ENCODE peak calls at places on chromosomes 13 and 19, in four cellular contexts. H, Y, X and S are unnamed samples.

GRCh38 chr19:4077800-4078683 is 11.3 kb upstream of the ZBTB7A start:
- DNase-seq in H (peak), Y (no peak), X (peak), S (peak)

GRCh38 chr19:13097331-13098258 is 5.1 kb downstream of the LYL1 start:
- DNase-seq in H (no peak), Y (no peak), X (no peak), S (no peak)

GRCh38 chr13:65093352-65093751 is 2136.8 kb downstream of the PCDH9 start:
- DNase-seq in H (no peak), Y (no peak), X (no peak), S (no peak)

GRCh38 chr13:46341112-46341711 is 45.8 kb downstream of the RUBCNL start:
- DNase-seq in H (peak), Y (peak), X (no peak), S (peak)

GRCh38 chr19:49151339-49152217 is 3.6 kb downstream of the HRC start:
- DNase-seq in H (peak), Y (no peak), X (peak), S (no peak)

GRCh38 chr13:103078145-103078544 is 11.9 kb upstream of the SLC10A2 start:
- DNase-seq in H (no peak), Y (no peak), X (no peak), S (no peak)

GRCh38 chr19:11091343-11092153 is 2.3 kb downstream of the LDLR start:
- DNase-seq in H (peak), Y (peak), X (no peak), S (no peak)

GRCh38 chr19:16470911-16471811 is 609 bp downstream of the EPS15L1 start:
- DNase-seq in H (peak), Y (peak), X (no peak), S (peak)

GRCh38 chr13:58994778-58995177 is 1169.0 kb downstream of the DIAPH3 start:
- DNase-seq in H (peak), Y (no peak), X (no peak), S (no peak)

GRCh38 chr19:41785653-41786052 is 10.7 kb upstream of the CEACAM3 start:
- DNase-seq in H (peak), Y (peak), X (peak), S (peak)

GRCh38 chr13:20525144-20525600 is 485 bp downstream of the CRYL1 start:
- DNase-seq in H (peak), Y (no peak), X (peak), S (peak)

GRCh38 chr13:20521388-20521787 is 4.3 kb downstream of the CRYL1 start:
- DNase-seq in H (no peak), Y (no peak), X (no peak), S (no peak)

GRCh38 chr13:20528451-20528850 is 2.8 kb upstream of the CRYL1 start:
- DNase-seq in H (no peak), Y (no peak), X (no peak), S (no peak)

GRCh38 chr13:20526664-20527063 is 1.0 kb upstream of the CRYL1 start:
- DNase-seq in H (peak), Y (peak), X (no peak), S (no peak)

DNA sequence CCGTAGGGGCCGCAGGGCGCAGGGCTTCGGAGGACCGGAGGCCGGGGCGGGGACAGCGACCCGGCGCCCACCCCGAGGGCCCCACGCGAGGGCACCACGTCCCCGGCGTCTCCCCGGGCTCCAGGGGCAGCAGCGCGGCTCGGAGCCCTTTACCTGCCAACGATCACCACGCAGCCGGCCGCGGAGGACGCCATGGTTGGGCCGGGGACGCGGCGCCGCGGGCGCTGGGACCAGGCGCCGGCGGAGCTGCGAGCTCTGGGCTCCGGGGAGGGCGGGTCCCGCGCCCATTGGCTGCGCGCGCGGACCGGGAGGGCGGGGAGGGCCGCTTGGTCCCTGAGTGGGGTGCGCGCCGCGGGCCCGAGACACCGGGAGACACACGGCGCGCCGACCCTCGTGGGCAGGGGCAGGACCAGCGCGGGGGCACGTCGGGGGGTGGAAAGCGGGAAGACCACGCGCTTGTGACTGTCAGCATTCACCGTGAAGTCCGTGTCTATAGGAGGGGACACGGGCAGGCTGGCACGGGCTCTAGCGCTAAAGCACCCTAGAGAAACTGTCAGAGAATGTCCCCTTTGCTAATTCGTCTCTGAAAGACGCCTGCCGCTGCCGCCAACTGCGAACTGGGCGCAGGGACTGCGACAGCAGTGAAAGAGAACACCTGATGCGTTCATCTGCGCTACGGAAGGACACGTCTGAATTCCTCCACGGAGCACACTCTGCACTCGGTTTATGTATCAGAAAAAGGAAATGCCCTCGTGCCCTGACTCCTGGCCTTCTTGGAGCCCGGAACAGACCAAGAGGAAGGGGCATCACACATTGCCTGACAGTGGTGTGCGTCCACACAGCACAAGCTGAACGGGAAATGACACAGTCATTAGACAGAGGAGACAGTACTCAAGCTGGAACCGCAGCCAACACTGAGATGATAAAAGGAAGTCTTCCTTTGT is at the start of gene CRYL1:
- DNase-seq in H (peak), Y (peak), X (peak), S (peak)
- H3K4me3 ChIP-seq in H (peak), Y (peak), X (peak), S (peak)

GRCh38 chr19:29724741-29725140 is 9.7 kb upstream of the C19orf12 start:
- DNase-seq in H (no peak), Y (no peak), X (no peak), S (no peak)

GRCh38 chr19:29727906-29728305 is 12.8 kb upstream of the C19orf12 start:
- DNase-seq in H (no peak), Y (no peak), X (no peak), S (no peak)

GRCh38 chr19:29724102-29724641 is 9.1 kb upstream of the C19orf12 start:
- DNase-seq in H (peak), Y (peak), X (peak), S (peak)
- TF ChIP-seq CTCF in H (no peak), Y (no peak), X (no peak), S (peak)

GRCh38 chr19:17794412-17794730 is 567 bp upstream of the B3GNT3 start:
- DNase-seq in H (no peak), Y (no peak), X (no peak), S (no peak)
- H3K4me3 ChIP-seq in H (no peak), Y (no peak), X (no peak), S (no peak)

GRCh38 chr13:56558698-56559320 is 581.9 kb upstream of the PRR20A start:
- DNase-seq in H (no peak), Y (no peak), X (no peak), S (no peak)

GRCh38 chr13:56561327-56561726 is 579.4 kb upstream of the PRR20A start:
- DNase-seq in H (no peak), Y (no peak), X (peak), S (no peak)
- TF ChIP-seq CTCF in H (no peak), Y (no peak), X (no peak), S (no peak)

DNA sequence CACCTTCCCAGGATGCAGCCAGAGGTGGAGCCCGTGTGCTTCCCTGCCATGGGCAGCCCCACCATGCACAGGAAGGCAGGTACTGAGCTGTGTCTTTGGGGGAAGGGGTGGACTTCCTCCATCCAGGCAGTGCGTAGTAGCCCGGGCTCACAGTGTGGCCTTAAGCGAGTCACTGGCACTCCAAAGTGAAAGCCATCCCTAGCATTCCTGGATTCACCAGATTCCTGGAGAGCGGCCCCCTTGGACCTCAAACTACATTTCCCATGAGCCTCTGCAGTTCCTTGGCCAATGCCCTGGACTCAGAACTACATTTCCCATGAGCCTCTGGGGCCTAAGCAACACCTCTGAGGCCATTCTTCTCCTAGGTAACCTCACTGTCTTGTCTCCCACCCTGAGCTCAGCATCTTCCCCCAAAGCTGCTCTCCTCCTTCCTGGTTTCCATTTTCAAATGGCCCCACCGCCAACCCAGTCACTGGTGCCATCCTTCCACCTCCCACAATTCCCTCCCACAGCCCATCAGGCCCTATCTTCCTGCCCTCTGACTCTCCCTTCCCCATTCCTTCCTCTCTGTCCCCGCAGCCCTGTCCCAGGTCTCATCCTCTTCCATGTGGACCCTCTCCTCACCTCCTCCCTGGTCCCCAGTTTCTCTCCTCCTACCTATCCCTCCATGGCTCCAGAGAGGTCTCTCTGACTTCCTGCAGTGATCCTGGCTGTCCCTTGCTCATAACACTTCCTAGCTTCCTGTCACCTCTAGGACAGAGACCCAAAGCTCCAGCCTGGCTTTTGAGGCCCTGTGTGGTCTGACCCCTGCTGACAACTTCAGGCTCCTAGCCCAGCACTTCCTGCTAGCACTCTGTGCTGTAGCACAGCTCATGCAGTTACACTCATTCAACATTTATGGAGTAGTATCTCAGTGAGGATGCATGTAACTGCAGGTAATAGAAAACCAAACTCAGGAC is at the start of gene C19orf81:
- DNase-seq in H (peak), Y (no peak), X (peak), S (no peak)
- H3K4me3 ChIP-seq in H (no peak), Y (no peak), X (no peak), S (no peak)

GRCh38 chr19:6067975-6068374 is 42.3 kb downstream of the RFX2 start:
- DNase-seq in H (no peak), Y (no peak), X (no peak), S (no peak)

GRCh38 chr19:6068711-6069110 is 41.6 kb downstream of the RFX2 start:
- DNase-seq in H (no peak), Y (no peak), X (no peak), S (no peak)

GRCh38 chr19:6070179-6071102 is 39.9 kb downstream of the RFX2 start:
- DNase-seq in H (no peak), Y (no peak), X (no peak), S (no peak)

GRCh38 chr19:6071103-6071485 is 39.2 kb downstream of the RFX2 start:
- DNase-seq in H (peak), Y (peak), X (no peak), S (no peak)

GRCh38 chr19:6069268-6069771 is 41.0 kb downstream of the RFX2 start:
- DNase-seq in H (no peak), Y (no peak), X (no peak), S (no peak)
- TF ChIP-seq CTCF in H (no peak), Y (no peak), X (no peak), S (no peak)

GRCh38 chr13:94704347-94705080 is 7.8 kb downstream of the SOX21 start:
- DNase-seq in H (no peak), Y (no peak), X (no peak), S (no peak)

GRCh38 chr13:94707400-94708021 is 4.8 kb downstream of the SOX21 start:
- DNase-seq in H (no peak), Y (peak), X (no peak), S (no peak)

GRCh38 chr13:94706854-94707399 is 5.4 kb downstream of the SOX21 start:
- DNase-seq in H (no peak), Y (peak), X (no peak), S (no peak)

GRCh38 chr13:94705081-94705751 is 7.1 kb downstream of the SOX21 start:
- DNase-seq in H (no peak), Y (no peak), X (no peak), S (no peak)

GRCh38 chr13:94706101-94706853 is 6.1 kb downstream of the SOX21 start:
- DNase-seq in H (no peak), Y (no peak), X (no peak), S (no peak)
- H3K4me3 ChIP-seq in H (no peak), Y (no peak), X (no peak), S (no peak)

GRCh38 chr13:22801402-22802003 is 379.3 kb upstream of the SGCG start:
- DNase-seq in H (peak), Y (no peak), X (no peak), S (no peak)
- TF ChIP-seq CTCF in H (no peak), Y (no peak), X (peak), S (peak)

GRCh38 chr19:39842693-39843435 is 3.3 kb downstream of the FBL start:
- DNase-seq in H (no peak), Y (no peak), X (no peak), S (no peak)
- H3K4me3 ChIP-seq in H (no peak), Y (no peak), X (no peak), S (no peak)

DNA sequence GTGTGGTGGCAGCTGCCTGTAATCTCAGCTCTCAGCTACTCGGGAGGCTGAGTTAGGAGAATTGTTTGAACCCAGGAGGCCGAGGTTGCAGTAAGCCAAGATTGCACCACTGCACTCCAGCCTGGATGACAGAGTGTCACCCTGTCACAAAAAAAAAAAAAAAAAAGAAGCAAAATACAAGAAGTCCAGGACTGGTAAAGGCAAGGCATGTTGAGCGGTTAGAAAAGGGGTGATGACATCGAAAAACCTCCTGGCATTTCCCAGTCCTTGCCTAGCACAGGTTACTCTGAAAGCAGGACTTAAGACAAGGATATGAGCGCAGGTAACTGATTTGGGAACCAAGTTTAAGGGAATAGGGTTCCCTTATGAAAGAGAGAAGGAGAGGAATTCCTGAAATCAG is 2.5 kb upstream of the LILRB4 start:
- DNase-seq in H (no peak), Y (no peak), X (no peak), S (no peak)
- TF ChIP-seq CTCF in H (no peak), Y (no peak), X (no peak), S (no peak)